ENCODE peak calls at places on chromosomes 12 and 14, in six cellular contexts. C, Y, S, J, A and I are unnamed samples. For H3K4me1, the result is how much of the 10 kb centered on the place peaks cover.

GRCh38 chr12:7711133-7711532 is at the start of gene DPPA3:
- DNase-seq in C (no peak), S (no peak), J (no peak), A (no peak), Y (no peak), I (no peak)

GRCh38 chr14:83379371-83379770 is 1845.7 kb upstream of the SEL1L start:
- DNase-seq in A (no peak), C (no peak), S (no peak), J (no peak), Y (peak), I (no peak)

GRCh38 chr12:103915306-103915705 is 14.9 kb upstream of the HSP90B1 start:
- DNase-seq in A (no peak), S (peak), C (no peak), J (no peak), Y (peak), I (no peak)

GRCh38 chr12:75913502-75914110 is 118.0 kb downstream of the PHLDA1 start:
- DNase-seq in J (no peak), S (no peak), A (no peak), C (no peak), Y (peak), I (no peak)

GRCh38 chr14:81341405-81342180 is 58.5 kb downstream of the STON2 start:
- DNase-seq in Y (no peak), A (no peak), J (no peak), C (no peak), S (no peak), I (no peak)

GRCh38 chr14:55053018-55053417 is 1.6 kb downstream of the MAPK1IP1L start:
- DNase-seq in Y (no peak), A (no peak), S (no peak), C (no peak), J (no peak), I (no peak)

GRCh38 chr14:73457050-73457934 is 1.1 kb downstream of the NUMB start:
- DNase-seq in J (no peak), A (peak), Y (peak), S (peak), C (peak), I (peak)

GRCh38 chr14:59630281-59630963 is 53.8 kb upstream of the CCDC175 start:
- DNase-seq in Y (peak), S (no peak), J (no peak), C (peak), A (peak), I (peak)

GRCh38 chr12:78406776-78407335 is 457.7 kb upstream of the SYT1 start:
- DNase-seq in C (no peak), A (no peak), Y (peak), J (no peak), S (peak), I (no peak)

GRCh38 chr12:105671720-105672119 is 341.2 kb downstream of the C12orf75 start:
- DNase-seq in S (no peak), A (no peak), J (no peak), Y (no peak), C (no peak), I (no peak)

GRCh38 chr12:9636807-9637206 is 29.1 kb upstream of the KLRB1 start:
- DNase-seq in S (no peak), Y (no peak), J (no peak), C (no peak), A (no peak), I (no peak)

GRCh38 chr12:120225852-120226640 is 25.1 kb upstream of the RPLP0 start:
- DNase-seq in S (no peak), C (no peak), A (no peak), Y (no peak), J (no peak), I (no peak)

GRCh38 chr12:42524716-42525115 is 64.8 kb downstream of the PRICKLE1 start:
- DNase-seq in A (no peak), Y (no peak), C (no peak), J (no peak), S (no peak), I (no peak)

GRCh38 chr12:14962180-14962579 is 779 bp upstream of the ARHGDIB start:
- DNase-seq in A (no peak), S (no peak), J (no peak), C (no peak), Y (no peak), I (no peak)

GRCh38 chr14:86782092-86782580 is 1210.8 kb downstream of the GALC start:
- DNase-seq in J (no peak), C (no peak), A (no peak), S (no peak), Y (no peak), I (no peak)

GRCh38 chr14:78611796-78612571 is 441.8 kb downstream of the NRXN3 start:
- DNase-seq in S (peak), Y (no peak), C (no peak), A (no peak), J (no peak), I (no peak)
- H3K4me1 ChIP-seq in S (under half), Y (under half), C (under half), A (under half), J (under half), I (under half)

DNA sequence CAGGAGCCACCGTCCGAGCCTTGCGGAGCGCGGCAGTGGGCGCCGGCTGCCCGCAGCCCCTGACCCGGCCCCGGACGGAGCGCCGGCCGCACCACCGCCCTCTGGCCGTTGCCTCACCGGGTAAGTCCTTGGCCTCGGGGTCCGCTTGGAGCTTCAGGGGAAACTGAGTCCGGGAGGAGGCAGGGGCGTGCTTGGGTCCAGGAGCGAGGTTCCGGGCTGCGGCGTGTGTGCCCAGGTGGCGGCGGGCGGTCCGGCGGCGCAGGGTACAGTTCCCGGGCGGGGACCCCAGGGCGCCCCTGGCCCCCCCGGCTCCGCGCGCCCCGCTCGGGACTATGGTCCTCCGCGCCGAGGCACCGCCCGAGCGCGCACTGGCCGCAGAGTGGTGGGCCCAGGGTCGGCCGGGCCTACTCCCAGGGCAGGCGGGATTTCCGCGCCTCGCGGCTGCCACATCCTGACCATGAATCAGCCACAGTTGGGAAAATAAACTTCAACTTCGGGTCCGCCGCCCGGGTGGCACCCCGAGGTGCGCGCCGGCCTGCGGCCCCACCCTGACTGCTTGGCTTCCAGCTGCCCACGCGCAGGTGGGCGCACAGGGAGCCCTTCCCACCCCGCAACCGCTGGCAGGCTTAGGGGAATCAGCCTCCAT is 325 bp downstream of the INF2 start:
- DNase-seq in A (no peak), Y (no peak), C (peak), S (peak), J (no peak), I (no peak)
- H3K4me1 ChIP-seq in A (half or more), Y (under half), C (half or more), S (under half), J (half or more), I (under half)

GRCh38 chr12:6311822-6312528 is 1.5 kb downstream of the PLEKHG6 start:
- DNase-seq in J (no peak), S (no peak), A (no peak), C (no peak), Y (no peak), I (no peak)
- H3K4me1 ChIP-seq in J (under half), S (under half), A (under half), C (half or more), Y (under half), I (half or more)

GRCh38 chr12:111448831-111449790 is 43.4 kb downstream of the SH2B3 start:
- DNase-seq in A (no peak), S (no peak), C (no peak), J (no peak), Y (no peak), I (no peak)

GRCh38 chr12:111448266-111448830 is 42.6 kb downstream of the SH2B3 start:
- DNase-seq in J (no peak), Y (no peak), C (no peak), S (no peak), A (no peak), I (no peak)

GRCh38 chr12:111446044-111446581 is 40.4 kb downstream of the SH2B3 start:
- DNase-seq in A (no peak), J (no peak), Y (peak), C (no peak), S (peak), I (peak)

GRCh38 chr12:111446631-111447570 is 41.2 kb downstream of the SH2B3 start:
- DNase-seq in J (no peak), A (no peak), Y (no peak), S (no peak), C (no peak), I (no peak)

GRCh38 chr12:111447571-111448265 is 42.0 kb downstream of the SH2B3 start:
- DNase-seq in J (no peak), S (no peak), Y (no peak), A (no peak), C (no peak), I (no peak)
- H3K4me1 ChIP-seq in J (under half), S (under half), Y (under half), A (under half), C (under half), I (under half)

GRCh38 chr12:69243099-69244084 is 4.0 kb downstream of the CPSF6 start:
- DNase-seq in A (no peak), Y (no peak), C (no peak), S (no peak), J (no peak), I (no peak)
- H3K4me1 ChIP-seq in A (under half), Y (under half), C (under half), S (under half), J (half or more), I (under half)

DNA sequence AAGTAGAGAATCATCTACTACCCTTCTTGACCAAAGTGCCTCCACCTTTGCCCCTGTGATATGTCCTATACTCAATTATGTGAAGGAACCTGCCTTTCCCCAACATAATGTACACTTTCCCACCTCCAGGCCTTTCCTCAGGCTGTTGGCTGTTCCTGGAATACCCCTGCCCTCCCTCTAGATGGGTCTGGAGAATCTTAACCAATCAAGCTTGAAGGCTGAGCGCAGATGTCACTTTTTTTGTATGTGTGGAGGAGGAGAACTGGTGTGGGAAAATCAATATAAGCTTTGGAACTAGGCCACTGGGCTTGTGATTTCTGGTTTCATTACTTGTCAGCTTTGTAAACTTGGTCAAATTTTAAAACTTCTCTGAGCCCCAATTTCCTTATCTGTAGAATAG is 4.7 kb downstream of the BMAL2 start:
- DNase-seq in C (no peak), Y (no peak), A (no peak), S (no peak), J (no peak), I (peak)
- H3K4me1 ChIP-seq in C (under half), Y (under half), A (under half), S (under half), J (under half), I (under half)

GRCh38 chr14:91753501-91754128 is 21.7 kb upstream of the CATSPERB start:
- DNase-seq in J (no peak), C (no peak), A (no peak), Y (no peak), S (no peak), I (no peak)
- H3K4me1 ChIP-seq in J (under half), C (under half), A (under half), Y (under half), S (under half), I (under half)

GRCh38 chr12:6338955-6339761 is 2.7 kb downstream of the TNFRSF1A start:
- DNase-seq in S (peak), Y (peak), C (no peak), A (no peak), J (no peak), I (no peak)
- H3K4me1 ChIP-seq in S (under half), Y (half or more), C (half or more), A (under half), J (half or more), I (half or more)

GRCh38 chr14:100608064-100608463 is 20.8 kb upstream of the BEGAIN start:
- DNase-seq in Y (no peak), C (no peak), A (no peak), J (no peak), S (no peak), I (no peak)

GRCh38 chr14:100608586-100609330 is 21.5 kb upstream of the BEGAIN start:
- DNase-seq in J (no peak), S (no peak), C (no peak), A (peak), Y (no peak), I (no peak)

GRCh38 chr14:100609941-100610391 is 22.7 kb upstream of the BEGAIN start:
- DNase-seq in S (no peak), C (no peak), A (peak), Y (no peak), J (no peak), I (no peak)

GRCh38 chr14:100610511-100611217 is 23.4 kb upstream of the BEGAIN start:
- DNase-seq in A (peak), Y (no peak), C (peak), J (no peak), S (no peak), I (no peak)

DNA sequence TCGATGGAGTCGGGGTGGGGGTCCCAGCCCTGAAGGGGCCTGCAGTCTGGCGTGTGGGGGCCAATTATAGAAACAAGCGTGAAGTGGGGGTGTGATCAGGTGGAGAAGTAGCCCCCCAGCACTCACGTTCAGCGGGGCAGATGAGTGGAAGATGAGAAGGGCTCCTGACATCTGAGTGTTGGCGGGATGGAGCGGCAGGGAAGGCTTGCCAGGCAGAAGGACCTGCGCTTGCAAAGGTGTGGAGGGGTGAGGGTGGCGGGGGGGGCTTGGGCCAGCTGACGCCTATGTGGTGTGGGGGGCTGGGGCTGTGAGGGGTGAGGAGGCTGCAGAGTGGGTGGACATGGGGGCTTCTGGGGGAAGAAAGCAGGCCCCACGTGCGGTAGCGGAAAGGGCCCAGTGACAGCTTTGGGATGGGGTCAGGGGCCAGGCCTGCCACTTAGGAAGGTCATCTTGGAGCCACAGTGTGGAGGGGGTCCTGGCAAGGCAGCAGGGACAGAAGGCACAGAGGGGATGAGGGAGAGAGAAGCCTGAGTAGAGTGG is 22.2 kb upstream of the BEGAIN start:
- DNase-seq in S (no peak), J (no peak), Y (no peak), A (peak), C (no peak), I (no peak)
- H3K4me1 ChIP-seq in S (under half), J (under half), Y (under half), A (under half), C (under half), I (under half)

GRCh38 chr14:65074449-65075155 is 27.7 kb downstream of the MAX start:
- DNase-seq in Y (peak), C (no peak), A (no peak), S (no peak), J (no peak), I (no peak)
- H3K4me1 ChIP-seq in Y (under half), C (under half), A (under half), S (under half), J (under half), I (under half)